ENCODE peak calls at places on chromosomes 11 and 22, in four cellular contexts. T, F, C and M are unnamed samples.

GRCh38 chr11:116865696-116866095 is 28.3 kb upstream of the APOA1 start:
- DNase-seq in F (no peak), T (no peak), C (no peak), M (no peak)

GRCh38 chr11:73257342-73258103 is 14.6 kb upstream of the P2RY6 start:
- DNase-seq in T (peak; percentile 76), C (peak; percentile 25), F (peak; percentile 77), M (peak; percentile 52)

GRCh38 chr11:45289369-45289768 is 3.2 kb upstream of the SYT13 start:
- DNase-seq in C (no peak), F (peak; percentile 66), T (no peak), M (no peak)

GRCh38 chr22:20550057-20550817 is 42.8 kb downstream of the MED15 start:
- DNase-seq in F (no peak), T (no peak), C (no peak), M (no peak)

GRCh38 chr22:39282642-39283311 is 36.6 kb downstream of the RPL3 start:
- DNase-seq in C (no peak), T (no peak), F (no peak), M (no peak)

GRCh38 chr22:24434472-24435322 is 7.3 kb downstream of the ADORA2A start:
- DNase-seq in T (peak; percentile 48), F (no peak), C (peak; percentile 51), M (no peak)

GRCh38 chr22:33083212-33083611 is 25.0 kb upstream of the SYN3 start:
- DNase-seq in F (no peak), C (no peak), T (no peak), M (no peak)

GRCh38 chr11:131465746-131466145 is 95.3 kb downstream of the NTM start:
- DNase-seq in T (no peak), C (no peak), F (no peak), M (no peak)

GRCh38 chr11:71245601-71246391 is 6.6 kb downstream of the SHANK2 start:
- DNase-seq in F (no peak), T (no peak), C (peak; percentile 17), M (peak; percentile 42)

GRCh38 chr11:110720646-110721283 is 8.5 kb upstream of the ARHGAP20 start:
- DNase-seq in T (no peak), C (no peak), F (no peak), M (no peak)

GRCh38 chr22:44668190-44668885 is 33.7 kb upstream of the PRR5 start:
- DNase-seq in F (no peak), C (no peak), T (no peak), M (no peak)

GRCh38 chr11:75214411-75214821 is 26.2 kb upstream of the TPBGL start:
- DNase-seq in T (peak; percentile 83), F (peak; percentile 79), C (peak; percentile 75), M (no peak)

GRCh38 chr22:17205432-17205831 is 13.8 kb downstream of the ADA2 start:
- DNase-seq in T (no peak), C (no peak), F (no peak), M (no peak)

GRCh38 chr11:71311176-71311925 is 59.0 kb upstream of the SHANK2 start:
- DNase-seq in F (no peak), T (no peak), C (peak; percentile 17), M (peak; percentile 11)

GRCh38 chr11:26696330-26696729 is 25.5 kb downstream of the SLC5A12 start:
- DNase-seq in F (no peak), C (no peak), T (no peak), M (no peak)

GRCh38 chr11:3169235-3169951 is 4.3 kb upstream of the OSBPL5 start:
- DNase-seq in F (peak; percentile 31), T (peak; percentile 77), C (peak; percentile 34), M (no peak)

GRCh38 chr11:6616596-6617250 is 2.5 kb downstream of the TPP1 start:
- DNase-seq in T (no peak), F (no peak), C (no peak), M (no peak)

GRCh38 chr11:119694334-119694733 is 34.7 kb downstream of the NECTIN1 start:
- DNase-seq in F (peak; percentile 21), T (no peak), C (peak; percentile 63), M (no peak)

GRCh38 chr11:47430524-47430923 is 4.3 kb upstream of the PSMC3 start:
- DNase-seq in T (no peak), C (no peak), F (no peak), M (no peak)

GRCh38 chr22:36331912-36332622 is 55.7 kb downstream of the MYH9 start:
- DNase-seq in F (no peak), T (peak; percentile 75), C (peak; percentile 69), M (no peak)

GRCh38 chr11:86101493-86101892 is 32.6 kb upstream of the PICALM start:
- DNase-seq in C (no peak), F (peak; percentile 33), T (no peak), M (no peak)

GRCh38 chr11:117807482-117808272 is 10.7 kb upstream of the DSCAML1 start:
- DNase-seq in F (peak; percentile 48), T (peak; percentile 87), C (peak; percentile 85), M (peak; percentile 66)

GRCh38 chr11:74612877-74613276 is 20.5 kb downstream of the POLD3 start:
- DNase-seq in T (no peak), F (no peak), C (no peak), M (no peak)

GRCh38 chr11:96486890-96487633 is 97.2 kb downstream of the JRKL start:
- DNase-seq in F (peak; percentile 49), C (peak; percentile 49), T (peak; percentile 53), M (no peak)

GRCh38 chr11:57648791-57649735 is 649 bp downstream of the YPEL4 start:
- DNase-seq in F (no peak), T (no peak), C (no peak), M (no peak)

GRCh38 chr11:119907934-119908760 is 179.1 kb upstream of the NECTIN1 start:
- DNase-seq in C (no peak), T (no peak), F (no peak), M (no peak)

DNA sequence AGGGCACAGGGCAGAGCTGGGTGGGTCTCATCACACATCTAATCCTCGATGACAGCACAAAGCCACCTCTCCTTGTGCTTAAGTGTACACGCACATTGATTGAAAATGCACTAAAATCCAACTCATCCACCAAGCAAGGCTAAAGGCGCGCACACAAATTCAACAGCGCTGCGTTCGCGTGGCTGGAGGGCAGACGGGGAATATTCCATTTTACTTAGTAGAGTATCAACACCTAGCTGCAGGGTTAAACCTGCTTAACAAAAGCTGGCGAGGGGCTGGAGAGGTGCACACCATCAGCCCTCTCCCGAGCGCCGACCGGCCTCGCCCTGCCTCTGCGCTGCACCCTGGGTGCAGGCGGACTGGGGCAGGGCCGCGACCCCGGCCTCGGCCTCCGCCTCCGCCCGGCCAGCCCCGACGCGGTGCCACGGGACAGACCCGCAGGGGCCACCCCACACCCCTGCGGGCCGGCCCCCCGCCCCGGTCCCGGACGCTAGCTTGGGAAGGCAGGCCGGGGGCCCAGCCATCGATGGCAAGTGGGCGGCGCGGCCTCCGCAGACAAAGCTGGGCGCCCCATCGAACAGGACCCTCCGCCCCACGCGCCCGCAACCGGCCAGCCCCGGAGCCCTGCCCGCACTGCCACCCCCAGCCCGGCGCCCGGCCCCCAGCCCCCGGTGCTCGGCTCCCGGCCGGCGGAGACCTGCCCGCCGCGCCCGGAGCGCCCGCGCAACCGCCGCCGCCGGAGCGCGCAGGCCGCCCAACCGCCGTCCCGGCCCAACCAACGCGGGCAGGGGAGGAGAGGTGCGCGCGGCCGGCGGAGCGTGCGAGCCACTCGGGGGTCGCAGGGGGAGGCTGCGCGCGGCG is 914 bp downstream of the PRDM10 start:
- DNase-seq in C (peak; percentile 40), F (peak; percentile 12), T (peak; percentile 32), M (peak; percentile 54)
- TF ChIP-seq POLR2A in C (no peak), F (no peak), T (peak; percentile 55), M (no peak)

GRCh38 chr22:46077669-46078099 is 72.6 kb upstream of the PPARA start:
- DNase-seq in F (no peak), C (peak; percentile 25), T (peak; percentile 47), M (peak; percentile 51)

GRCh38 chr22:46081036-46081830 is 69.1 kb upstream of the PPARA start:
- DNase-seq in C (peak; percentile 33), T (peak; percentile 41), F (no peak), M (peak; percentile 52)

GRCh38 chr22:46078241-46079092 is 71.9 kb upstream of the PPARA start:
- DNase-seq in F (peak; percentile 89), C (peak; percentile 81), T (peak; percentile 95), M (peak; percentile 91)

GRCh38 chr22:46079861-46080821 is 70.2 kb upstream of the PPARA start:
- DNase-seq in F (peak; percentile 93), T (peak; percentile 82), C (peak; percentile 67), M (peak; percentile 78)

GRCh38 chr22:46079093-46079860 is 71.0 kb upstream of the PPARA start:
- DNase-seq in F (no peak), C (peak; percentile 24), T (peak; percentile 39), M (no peak)
- H3K4me3 ChIP-seq in F (peak overlapping the region; percentile 52), C (peak overlapping the region; percentile 91), T (no peak overlapping the region), M (peak overlapping the region; percentile 85)

DNA sequence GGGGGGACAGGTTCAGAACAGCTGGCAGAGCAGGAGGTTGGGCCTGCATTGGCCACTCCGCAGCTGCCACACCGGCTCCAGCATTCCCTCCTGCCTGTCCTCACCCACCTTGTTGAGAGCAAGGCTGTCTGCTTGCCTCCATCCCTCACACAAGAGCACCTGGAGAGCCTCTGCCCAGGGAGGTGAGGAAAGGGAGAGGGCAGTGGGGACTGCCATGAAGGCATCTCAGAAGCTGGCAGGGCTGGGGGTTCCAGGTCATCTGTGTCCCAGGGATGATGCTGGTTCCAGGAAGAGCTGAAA is 27.1 kb downstream of the RSPH14 start:
- DNase-seq in T (no peak), C (no peak), F (no peak), M (no peak)
- H3K27ac ChIP-seq in T (no peak overlapping the region), C (no peak overlapping the region), F (no peak overlapping the region), M (no peak overlapping the region)

GRCh38 chr11:1892116-1892515 is 421 bp upstream of the PRR33 start:
- DNase-seq in C (no peak), F (no peak), T (peak; percentile 59), M (no peak)
- TF ChIP-seq POLR2A in C (no peak), F (no peak), T (no peak), M (no peak)

GRCh38 chr11:10743354-10744035 is 7.6 kb upstream of the CTR9 start:
- DNase-seq in C (no peak), T (no peak), F (no peak), M (no peak)

GRCh38 chr11:10747733-10748132 is 3.3 kb upstream of the CTR9 start:
- DNase-seq in T (no peak), F (no peak), C (no peak), M (no peak)

GRCh38 chr11:10744206-10744605 is 6.8 kb upstream of the CTR9 start:
- DNase-seq in C (no peak), F (no peak), T (no peak), M (no peak)

GRCh38 chr11:10746871-10747270 is 4.2 kb upstream of the CTR9 start:
- DNase-seq in C (no peak), T (no peak), F (no peak), M (no peak)

DNA sequence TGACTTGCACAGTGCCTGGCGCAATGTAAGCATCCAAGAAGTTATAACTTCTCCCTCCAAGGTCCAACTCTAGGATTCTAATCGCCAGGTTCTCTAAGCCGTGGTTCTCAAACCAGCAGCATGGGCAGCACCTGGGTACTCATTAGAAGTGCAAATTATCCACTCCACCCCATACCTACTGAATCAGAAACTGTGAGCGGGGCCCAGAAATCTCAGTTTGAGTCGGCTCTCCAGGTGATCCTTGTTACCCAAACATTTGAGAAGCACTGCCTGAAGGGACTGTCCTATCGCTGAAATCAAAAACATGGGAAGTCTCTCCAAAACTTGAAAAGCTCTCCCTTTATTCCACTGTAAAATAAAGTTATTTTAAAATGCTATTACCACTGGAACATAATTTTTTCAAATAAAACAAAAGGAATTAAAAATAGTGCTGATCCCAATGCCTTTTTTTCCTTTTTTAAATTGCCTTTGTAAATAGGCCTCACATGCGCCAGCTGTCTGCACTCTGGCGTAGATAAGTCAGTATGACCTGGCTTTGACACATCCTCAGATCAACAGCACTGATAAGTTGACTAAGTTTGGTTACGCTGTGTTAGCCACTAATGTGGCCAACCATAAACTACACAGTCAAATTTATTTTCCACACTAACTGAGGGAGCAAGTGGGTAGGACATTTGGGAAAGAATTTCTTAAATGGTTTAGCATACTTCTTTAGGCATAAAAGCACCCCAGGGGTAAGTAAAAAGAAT is 8.4 kb upstream of the CTR9 start:
- DNase-seq in F (no peak), C (no peak), T (no peak), M (no peak)
- H3K4me3 ChIP-seq in F (no peak overlapping the region), C (no peak overlapping the region), T (no peak overlapping the region), M (no peak overlapping the region)